ENCODE peak calls at places on chromosomes 13 and 19, in eight cellular contexts. X is ascending aorta; J is CD8-positive, alpha-beta memory T cell; K is psoas muscle; O is cardiac muscle cell; W is GM23338; G is breast epithelium; L is fibroblast of lung. Y is an unnamed sample. For H3K27me3, the result is how much of the 10 kb centered on the place peaks cover.

GRCh38 chr19:8251025-8251472 is 41.9 kb downstream of the CERS4 start:
- DNase-seq in X (peak), J (no peak), K (peak), O (peak), W (no peak), G (peak), L (peak), Y (peak)

GRCh38 chr13:44304433-44304725 is 69.2 kb upstream of the SERP2 start:
- DNase-seq in X (no peak), J (no peak), K (no peak), O (no peak), W (no peak), G (no peak), L (no peak), Y (no peak)

GRCh38 chr13:111916201-111916600 is 150.7 kb upstream of the SOX1 start:
- DNase-seq in X (peak), J (no peak), K (no peak), O (no peak), W (no peak), G (no peak), L (no peak), Y (no peak)

GRCh38 chr13:91699863-91700262 is 301.4 kb downstream of the GPC5 start:
- DNase-seq in X (no peak), J (no peak), K (no peak), O (no peak), W (no peak), G (no peak), L (no peak), Y (no peak)

GRCh38 chr13:43792456-43792855 is 5.7 kb upstream of the ENOX1 start:
- DNase-seq in X (no peak), J (no peak), K (no peak), O (peak), W (no peak), G (no peak), L (peak), Y (no peak)

GRCh38 chr13:43445651-43446050 is 341.1 kb downstream of the ENOX1 start:
- DNase-seq in X (no peak), J (no peak), K (no peak), O (peak), W (no peak), G (no peak), L (no peak), Y (no peak)

GRCh38 chr13:73266640-73267180 is 207.9 kb downstream of the KLF5 start:
- DNase-seq in X (no peak), J (no peak), K (no peak), O (no peak), W (no peak), G (no peak), L (no peak), Y (no peak)

GRCh38 chr19:42496551-42497133 is 31.6 kb downstream of the CEACAM1 start:
- DNase-seq in X (no peak), J (no peak), K (no peak), O (no peak), W (no peak), G (no peak), L (no peak), Y (no peak)

GRCh38 chr13:60467098-60467497 is 70.1 kb downstream of the TDRD3 start:
- DNase-seq in X (no peak), J (no peak), K (no peak), O (no peak), W (no peak), G (no peak), L (no peak), Y (no peak)

GRCh38 chr13:78562237-78562889 is 41.0 kb downstream of the POU4F1 start:
- DNase-seq in X (no peak), J (no peak), K (no peak), O (no peak), W (no peak), G (no peak), L (no peak), Y (no peak)

GRCh38 chr13:113094410-113094800 is 11.2 kb upstream of the F7 start:
- DNase-seq in X (no peak), J (no peak), K (no peak), O (no peak), W (no peak), G (no peak), L (no peak), Y (no peak)

GRCh38 chr19:39409886-39410619 is 2.4 kb upstream of the PLEKHG2 start:
- DNase-seq in X (peak), J (peak), K (peak), O (peak), W (peak), G (no peak), L (peak), Y (peak)

GRCh38 chr19:46412034-46412982 is 1.1 kb downstream of the CCDC8 start:
- DNase-seq in X (no peak), J (no peak), K (peak), O (no peak), W (no peak), G (no peak), L (no peak), Y (no peak)

GRCh38 chr19:46408611-46409039 is 4.7 kb downstream of the CCDC8 start:
- DNase-seq in X (peak), J (no peak), K (peak), O (peak), W (no peak), G (no peak), L (no peak), Y (no peak)

GRCh38 chr19:46409146-46409545 is 4.2 kb downstream of the CCDC8 start:
- DNase-seq in X (no peak), J (no peak), K (no peak), O (no peak), W (no peak), G (no peak), L (no peak), Y (no peak)

GRCh38 chr19:46411088-46412033 is 2.0 kb downstream of the CCDC8 start:
- DNase-seq in X (no peak), J (no peak), K (no peak), O (no peak), W (no peak), G (no peak), L (no peak), Y (no peak)

GRCh38 chr19:46410205-46411087 is 2.9 kb downstream of the CCDC8 start:
- DNase-seq in X (no peak), J (no peak), K (no peak), O (no peak), W (no peak), G (no peak), L (no peak), Y (no peak)
- H3K27me3 ChIP-seq in X (under half), J (under half), K (half or more), O (under half), W (half or more), G (under half), L (under half), Y (under half)

GRCh38 chr19:57559404-57560025 is at the start of gene ZNF550:
- DNase-seq in X (peak), J (peak), K (peak), O (peak), W (peak), G (peak), L (peak), Y (peak)
- H3K27me3 ChIP-seq in X (under half), J (under half), K (under half), O (under half), W (under half), G (under half), L (under half), Y (under half)

GRCh38 chr19:17026041-17026658 is 460 bp downstream of the CPAMD8 start:
- DNase-seq in X (no peak), J (no peak), K (no peak), O (peak), W (peak), G (no peak), L (no peak), Y (no peak)
- H3K27me3 ChIP-seq in X (under half), J (under half), K (half or more), O (under half), W (under half), G (under half), L (under half), Y (under half)

GRCh38 chr13:99993660-99994455 is 12.3 kb downstream of the ZIC2 start:
- DNase-seq in X (no peak), J (no peak), K (no peak), O (no peak), W (peak), G (no peak), L (no peak), Y (no peak)
- H3K27me3 ChIP-seq in X (half or more), J (half or more), K (half or more), O (half or more), W (half or more), G (half or more), L (half or more), Y (under half)

GRCh38 chr19:6500837-6501739 is 1.0 kb downstream of the TUBB4A start:
- DNase-seq in X (no peak), J (no peak), K (no peak), O (no peak), W (peak), G (no peak), L (no peak), Y (no peak)
- H3K27me3 ChIP-seq in X (under half), J (under half), K (under half), O (under half), W (under half), G (under half), L (under half), Y (under half)

Y was measured in pancreas.